ENCODE peak calls at places on chromosomes 11 and 22, in ten cellular contexts. One of them, this sample, is unnamed. For H3K9me3 and H3K36me3, the result is how much of the 10 kb centered on the place peaks cover.

GRCh38 chr11:37712246-37712645 is 1114.2 kb upstream of the RAG2 start:
- DNase-seq in fibroblast of lung: peak
- DNase-seq in CD8-positive, alpha-beta memory T cell: no peak
- DNase-seq in neuronal stem cell: peak
- DNase-seq in heart right ventricle: no peak
- DNase-seq in Caco-2: peak
- DNase-seq in effector memory CD4-positive, alpha-beta T cell: no peak
- DNase-seq in left ventricle myocardium inferior: no peak
- DNase-seq in HAP-1: peak
- DNase-seq in left lung: no peak
- DNase-seq in this sample: no peak

GRCh38 chr11:61963282-61964057 is 4.0 kb downstream of the FTH1 start:
- DNase-seq in fibroblast of lung: peak
- DNase-seq in CD8-positive, alpha-beta memory T cell: no peak
- DNase-seq in neuronal stem cell: no peak
- DNase-seq in heart right ventricle: no peak
- DNase-seq in Caco-2: no peak
- DNase-seq in effector memory CD4-positive, alpha-beta T cell: no peak
- DNase-seq in left ventricle myocardium inferior: no peak
- DNase-seq in HAP-1: no peak
- DNase-seq in left lung: peak
- DNase-seq in this sample: no peak

GRCh38 chr22:26674211-26675190 is 17.1 kb downstream of the MIAT start:
- DNase-seq in fibroblast of lung: no peak
- DNase-seq in CD8-positive, alpha-beta memory T cell: no peak
- DNase-seq in neuronal stem cell: no peak
- DNase-seq in heart right ventricle: no peak
- DNase-seq in Caco-2: no peak
- DNase-seq in effector memory CD4-positive, alpha-beta T cell: no peak
- DNase-seq in left ventricle myocardium inferior: no peak
- DNase-seq in HAP-1: no peak
- DNase-seq in left lung: no peak
- DNase-seq in this sample: no peak

GRCh38 chr11:68632802-68633201 is 51.5 kb upstream of the GAL start:
- DNase-seq in fibroblast of lung: peak
- DNase-seq in CD8-positive, alpha-beta memory T cell: peak
- DNase-seq in neuronal stem cell: peak
- DNase-seq in heart right ventricle: no peak
- DNase-seq in Caco-2: peak
- DNase-seq in effector memory CD4-positive, alpha-beta T cell: peak
- DNase-seq in left ventricle myocardium inferior: no peak
- DNase-seq in HAP-1: peak
- DNase-seq in left lung: no peak
- DNase-seq in this sample: no peak

GRCh38 chr22:37309221-37310074 is 27.1 kb downstream of the CYTH4 start:
- DNase-seq in fibroblast of lung: no peak
- DNase-seq in CD8-positive, alpha-beta memory T cell: peak
- DNase-seq in neuronal stem cell: no peak
- DNase-seq in heart right ventricle: no peak
- DNase-seq in Caco-2: no peak
- DNase-seq in effector memory CD4-positive, alpha-beta T cell: no peak
- DNase-seq in left ventricle myocardium inferior: no peak
- DNase-seq in HAP-1: no peak
- DNase-seq in left lung: no peak
- DNase-seq in this sample: no peak

GRCh38 chr22:46754110-46754799 is 8.2 kb upstream of the TBC1D22A start:
- DNase-seq in fibroblast of lung: peak
- DNase-seq in CD8-positive, alpha-beta memory T cell: no peak
- DNase-seq in neuronal stem cell: no peak
- DNase-seq in heart right ventricle: peak
- DNase-seq in Caco-2: no peak
- DNase-seq in effector memory CD4-positive, alpha-beta T cell: no peak
- DNase-seq in left ventricle myocardium inferior: peak
- DNase-seq in HAP-1: no peak
- DNase-seq in left lung: peak
- DNase-seq in this sample: peak

GRCh38 chr11:130358398-130358797 is 43.7 kb upstream of the ZBTB44 start:
- DNase-seq in fibroblast of lung: no peak
- DNase-seq in CD8-positive, alpha-beta memory T cell: no peak
- DNase-seq in neuronal stem cell: no peak
- DNase-seq in heart right ventricle: no peak
- DNase-seq in Caco-2: no peak
- DNase-seq in effector memory CD4-positive, alpha-beta T cell: no peak
- DNase-seq in left ventricle myocardium inferior: no peak
- DNase-seq in HAP-1: no peak
- DNase-seq in left lung: no peak
- DNase-seq in this sample: no peak

GRCh38 chr11:62680825-62681240 is 2.0 kb upstream of the UBXN1 start:
- DNase-seq in fibroblast of lung: peak
- DNase-seq in CD8-positive, alpha-beta memory T cell: peak
- DNase-seq in neuronal stem cell: no peak
- DNase-seq in heart right ventricle: no peak
- DNase-seq in Caco-2: peak
- DNase-seq in effector memory CD4-positive, alpha-beta T cell: no peak
- DNase-seq in left ventricle myocardium inferior: peak
- DNase-seq in HAP-1: peak
- DNase-seq in left lung: no peak
- DNase-seq in this sample: no peak

GRCh38 chr11:118587952-118588351 is 15.7 kb downstream of the ARCN1 start:
- DNase-seq in fibroblast of lung: no peak
- DNase-seq in CD8-positive, alpha-beta memory T cell: no peak
- DNase-seq in neuronal stem cell: no peak
- DNase-seq in heart right ventricle: no peak
- DNase-seq in Caco-2: no peak
- DNase-seq in effector memory CD4-positive, alpha-beta T cell: no peak
- DNase-seq in left ventricle myocardium inferior: no peak
- DNase-seq in HAP-1: no peak
- DNase-seq in left lung: no peak
- DNase-seq in this sample: no peak

GRCh38 chr22:20887375-20887774 is 28.6 kb downstream of the SNAP29 start:
- DNase-seq in fibroblast of lung: no peak
- DNase-seq in CD8-positive, alpha-beta memory T cell: no peak
- DNase-seq in neuronal stem cell: no peak
- DNase-seq in heart right ventricle: no peak
- DNase-seq in Caco-2: no peak
- DNase-seq in effector memory CD4-positive, alpha-beta T cell: no peak
- DNase-seq in left ventricle myocardium inferior: no peak
- DNase-seq in HAP-1: no peak
- DNase-seq in left lung: no peak
- DNase-seq in this sample: no peak

GRCh38 chr11:36622431-36623136 is 24.5 kb upstream of the RAG2 start:
- DNase-seq in fibroblast of lung: peak
- DNase-seq in CD8-positive, alpha-beta memory T cell: no peak
- DNase-seq in neuronal stem cell: no peak
- DNase-seq in heart right ventricle: no peak
- DNase-seq in Caco-2: peak
- DNase-seq in effector memory CD4-positive, alpha-beta T cell: no peak
- DNase-seq in left ventricle myocardium inferior: no peak
- DNase-seq in HAP-1: peak
- DNase-seq in left lung: no peak
- DNase-seq in this sample: no peak

GRCh38 chr11:36615829-36616228 is 17.8 kb upstream of the RAG2 start:
- DNase-seq in fibroblast of lung: no peak
- DNase-seq in CD8-positive, alpha-beta memory T cell: no peak
- DNase-seq in neuronal stem cell: no peak
- DNase-seq in heart right ventricle: no peak
- DNase-seq in Caco-2: no peak
- DNase-seq in effector memory CD4-positive, alpha-beta T cell: no peak
- DNase-seq in left ventricle myocardium inferior: no peak
- DNase-seq in HAP-1: no peak
- DNase-seq in left lung: no peak
- DNase-seq in this sample: no peak

GRCh38 chr11:36617543-36617942 is 19.5 kb upstream of the RAG2 start:
- DNase-seq in fibroblast of lung: no peak
- DNase-seq in CD8-positive, alpha-beta memory T cell: no peak
- DNase-seq in neuronal stem cell: no peak
- DNase-seq in heart right ventricle: no peak
- DNase-seq in Caco-2: no peak
- DNase-seq in effector memory CD4-positive, alpha-beta T cell: no peak
- DNase-seq in left ventricle myocardium inferior: no peak
- DNase-seq in HAP-1: no peak
- DNase-seq in left lung: no peak
- DNase-seq in this sample: no peak

GRCh38 chr11:36618025-36618700 is 20.1 kb upstream of the RAG2 start:
- DNase-seq in fibroblast of lung: no peak
- DNase-seq in CD8-positive, alpha-beta memory T cell: no peak
- DNase-seq in neuronal stem cell: no peak
- DNase-seq in heart right ventricle: no peak
- DNase-seq in Caco-2: no peak
- DNase-seq in effector memory CD4-positive, alpha-beta T cell: no peak
- DNase-seq in left ventricle myocardium inferior: no peak
- DNase-seq in HAP-1: no peak
- DNase-seq in left lung: no peak
- DNase-seq in this sample: no peak

GRCh38 chr11:36619502-36619901 is 21.5 kb upstream of the RAG2 start:
- DNase-seq in fibroblast of lung: no peak
- DNase-seq in CD8-positive, alpha-beta memory T cell: no peak
- DNase-seq in neuronal stem cell: no peak
- DNase-seq in heart right ventricle: no peak
- DNase-seq in Caco-2: no peak
- DNase-seq in effector memory CD4-positive, alpha-beta T cell: no peak
- DNase-seq in left ventricle myocardium inferior: no peak
- DNase-seq in HAP-1: no peak
- DNase-seq in left lung: no peak
- DNase-seq in this sample: no peak
- H3K9me3 ChIP-seq in fibroblast of lung: under half
- H3K9me3 ChIP-seq in CD8-positive, alpha-beta memory T cell: under half
- H3K9me3 ChIP-seq in neuronal stem cell: under half
- H3K9me3 ChIP-seq in heart right ventricle: under half
- H3K9me3 ChIP-seq in Caco-2: under half
- H3K9me3 ChIP-seq in effector memory CD4-positive, alpha-beta T cell: under half
- H3K9me3 ChIP-seq in left ventricle myocardium inferior: under half
- H3K9me3 ChIP-seq in HAP-1: under half
- H3K9me3 ChIP-seq in left lung: under half
- H3K9me3 ChIP-seq in this sample: under half

DNA sequence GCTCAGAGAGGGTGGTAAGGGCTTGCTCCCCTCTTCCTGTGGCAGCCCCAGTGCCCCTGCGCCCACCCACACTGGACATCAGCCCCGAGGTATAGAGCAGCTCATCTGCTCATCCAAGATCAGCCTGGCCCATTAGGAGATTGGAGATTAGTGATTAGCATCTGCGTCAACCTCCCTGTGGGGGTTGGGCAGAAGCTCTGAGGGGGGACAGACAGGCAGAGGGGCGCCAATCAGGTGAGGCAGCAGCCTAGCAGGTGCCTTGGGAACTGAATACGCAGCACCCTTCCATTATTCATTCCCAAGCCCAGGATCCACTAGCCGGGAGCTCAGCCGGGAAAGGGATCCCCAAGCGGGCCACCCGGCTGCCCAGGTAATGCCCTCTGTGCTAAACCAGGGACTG is 11.0 kb downstream of the SMTN start:
- DNase-seq in fibroblast of lung: no peak
- DNase-seq in CD8-positive, alpha-beta memory T cell: no peak
- DNase-seq in neuronal stem cell: no peak
- DNase-seq in heart right ventricle: no peak
- DNase-seq in Caco-2: no peak
- DNase-seq in effector memory CD4-positive, alpha-beta T cell: no peak
- DNase-seq in left ventricle myocardium inferior: no peak
- DNase-seq in HAP-1: no peak
- DNase-seq in left lung: no peak
- DNase-seq in this sample: no peak
- H3K36me3 ChIP-seq in fibroblast of lung: half or more
- H3K36me3 ChIP-seq in CD8-positive, alpha-beta memory T cell: under half
- H3K36me3 ChIP-seq in neuronal stem cell: under half
- H3K36me3 ChIP-seq in heart right ventricle: under half
- H3K36me3 ChIP-seq in Caco-2: under half
- H3K36me3 ChIP-seq in effector memory CD4-positive, alpha-beta T cell: under half
- H3K36me3 ChIP-seq in left ventricle myocardium inferior: half or more
- H3K36me3 ChIP-seq in HAP-1: under half
- H3K36me3 ChIP-seq in left lung: half or more
- H3K36me3 ChIP-seq in this sample: half or more

DNA sequence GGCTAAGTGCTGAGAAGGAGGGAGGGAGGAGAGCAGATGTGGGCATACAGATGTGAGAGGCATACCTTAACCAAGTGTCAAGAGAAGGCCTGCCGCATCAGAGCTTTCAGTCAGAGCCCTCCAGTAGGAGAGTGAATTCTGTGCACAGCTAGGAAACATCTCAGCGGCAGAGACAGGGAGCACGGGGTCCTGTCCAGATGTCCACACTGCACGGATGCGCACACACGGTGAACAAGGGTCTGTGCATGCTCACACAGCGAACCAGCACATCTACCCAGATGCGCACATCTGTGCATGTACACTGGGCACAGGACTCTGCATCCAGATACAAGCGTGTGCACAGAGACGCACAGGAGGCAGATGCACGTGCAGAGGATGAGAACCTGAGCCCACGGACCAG is 778.0 kb downstream of the BRD1 start:
- DNase-seq in fibroblast of lung: no peak
- DNase-seq in CD8-positive, alpha-beta memory T cell: no peak
- DNase-seq in neuronal stem cell: no peak
- DNase-seq in heart right ventricle: no peak
- DNase-seq in Caco-2: no peak
- DNase-seq in effector memory CD4-positive, alpha-beta T cell: no peak
- DNase-seq in left ventricle myocardium inferior: no peak
- DNase-seq in HAP-1: no peak
- DNase-seq in left lung: no peak
- DNase-seq in this sample: no peak
- H3K9me3 ChIP-seq in fibroblast of lung: under half
- H3K9me3 ChIP-seq in CD8-positive, alpha-beta memory T cell: under half
- H3K9me3 ChIP-seq in neuronal stem cell: under half
- H3K9me3 ChIP-seq in heart right ventricle: under half
- H3K9me3 ChIP-seq in Caco-2: under half
- H3K9me3 ChIP-seq in effector memory CD4-positive, alpha-beta T cell: under half
- H3K9me3 ChIP-seq in left ventricle myocardium inferior: under half
- H3K9me3 ChIP-seq in HAP-1: under half
- H3K9me3 ChIP-seq in left lung: under half
- H3K9me3 ChIP-seq in this sample: under half

GRCh38 chr22:40324468-40325305 is 21.6 kb upstream of the ADSL start:
- DNase-seq in fibroblast of lung: no peak
- DNase-seq in CD8-positive, alpha-beta memory T cell: peak
- DNase-seq in neuronal stem cell: no peak
- DNase-seq in heart right ventricle: no peak
- DNase-seq in Caco-2: no peak
- DNase-seq in effector memory CD4-positive, alpha-beta T cell: peak
- DNase-seq in left ventricle myocardium inferior: no peak
- DNase-seq in HAP-1: no peak
- DNase-seq in left lung: no peak
- DNase-seq in this sample: no peak
- H3K36me3 ChIP-seq in fibroblast of lung: under half
- H3K36me3 ChIP-seq in CD8-positive, alpha-beta memory T cell: under half
- H3K36me3 ChIP-seq in neuronal stem cell: under half
- H3K36me3 ChIP-seq in heart right ventricle: under half
- H3K36me3 ChIP-seq in Caco-2: under half
- H3K36me3 ChIP-seq in effector memory CD4-positive, alpha-beta T cell: under half
- H3K36me3 ChIP-seq in left ventricle myocardium inferior: half or more
- H3K36me3 ChIP-seq in HAP-1: under half
- H3K36me3 ChIP-seq in left lung: half or more
- H3K36me3 ChIP-seq in this sample: half or more

This sample was measured in lower lobe of right lung.